ENCODE peak calls at places on chromosomes 1 and 21, in four cellular contexts. One of them, this sample, is unnamed.

GRCh38 chr21:25507522-25507921 is 99.8 kb downstream of the MRPL39 start:
- DNase-seq in GM12878: no peak
- DNase-seq in HepG2: no peak
- DNase-seq in H1: no peak
- DNase-seq in this sample: no peak

GRCh38 chr21:14358775-14359174 is 24.2 kb downstream of the HSPA13 start:
- DNase-seq in H1: no peak
- DNase-seq in HepG2: no peak
- DNase-seq in GM12878: no peak
- DNase-seq in this sample: no peak

GRCh38 chr21:31530918-31531705 is 128.4 kb upstream of the SOD1 start:
- DNase-seq in GM12878: no peak
- DNase-seq in HepG2: no peak
- DNase-seq in H1: no peak
- DNase-seq in this sample: no peak

GRCh38 chr1:37498872-37499617 is 15.5 kb downstream of the MEAF6 start:
- DNase-seq in GM12878: no peak
- DNase-seq in HepG2: no peak
- DNase-seq in H1: no peak
- DNase-seq in this sample: no peak

GRCh38 chr1:59671066-59671952 is 143.4 kb upstream of the HOOK1 start:
- DNase-seq in GM12878: no peak
- DNase-seq in HepG2: no peak
- DNase-seq in H1: no peak
- DNase-seq in this sample: no peak

GRCh38 chr21:16539041-16539440 is 809.3 kb downstream of the USP25 start:
- DNase-seq in HepG2: no peak
- DNase-seq in GM12878: no peak
- DNase-seq in H1: no peak
- DNase-seq in this sample: no peak

GRCh38 chr1:924619-925323 is 1.0 kb downstream of the SAMD11 start:
- DNase-seq in HepG2: no peak
- DNase-seq in GM12878: no peak
- DNase-seq in H1: peak; percentile 75
- DNase-seq in this sample: no peak

GRCh38 chr1:117025568-117025967 is 24.0 kb downstream of the CD101 start:
- DNase-seq in H1: no peak
- DNase-seq in GM12878: no peak
- DNase-seq in HepG2: no peak
- DNase-seq in this sample: no peak

GRCh38 chr1:109882288-109883245 is 28.1 kb upstream of the CSF1 start:
- DNase-seq in H1: no peak
- DNase-seq in HepG2: peak; percentile 87
- DNase-seq in GM12878: no peak
- DNase-seq in this sample: no peak

GRCh38 chr1:2283991-2284895 is 56.1 kb downstream of the SKI start:
- DNase-seq in H1: no peak
- DNase-seq in HepG2: peak; percentile 15
- DNase-seq in GM12878: no peak
- DNase-seq in this sample: no peak

GRCh38 chr21:42219606-42220137 is 732 bp downstream of the ABCG1 start:
- DNase-seq in HepG2: no peak
- DNase-seq in H1: peak; percentile 64
- DNase-seq in GM12878: no peak
- DNase-seq in this sample: no peak

GRCh38 chr1:46539968-46540367 is 11.5 kb downstream of the KNCN start:
- DNase-seq in GM12878: no peak
- DNase-seq in HepG2: no peak
- DNase-seq in H1: no peak
- DNase-seq in this sample: no peak

GRCh38 chr1:212677136-212677535 is 22.5 kb downstream of the BATF3 start:
- DNase-seq in HepG2: no peak
- DNase-seq in H1: peak; percentile 28
- DNase-seq in GM12878: no peak
- DNase-seq in this sample: no peak

GRCh38 chr1:166174108-166174507 is 7.3 kb upstream of the FAM78B start:
- DNase-seq in H1: no peak
- DNase-seq in HepG2: no peak
- DNase-seq in GM12878: no peak
- DNase-seq in this sample: no peak

GRCh38 chr21:27024316-27024715 is 57.4 kb upstream of the ADAMTS5 start:
- DNase-seq in HepG2: no peak
- DNase-seq in H1: no peak
- DNase-seq in GM12878: no peak
- DNase-seq in this sample: no peak

GRCh38 chr1:19311931-19312781 is at the start of the genes AKR7A2 and SLC66A1:
- DNase-seq in GM12878: peak; percentile 49
- DNase-seq in H1: peak; percentile 90
- DNase-seq in HepG2: peak; percentile 82
- DNase-seq in this sample: peak; percentile 62

GRCh38 chr1:224510880-224511645 is 76.5 kb upstream of the WDR26 start:
- DNase-seq in GM12878: no peak
- DNase-seq in HepG2: no peak
- DNase-seq in H1: no peak
- DNase-seq in this sample: no peak

GRCh38 chr1:2251363-2251762 is 23.2 kb downstream of the SKI start:
- DNase-seq in GM12878: no peak
- DNase-seq in H1: no peak
- DNase-seq in HepG2: no peak
- DNase-seq in this sample: no peak

GRCh38 chr21:44006656-44007055 is 5.5 kb upstream of the TRAPPC10 start:
- DNase-seq in GM12878: no peak
- DNase-seq in H1: no peak
- DNase-seq in HepG2: no peak
- DNase-seq in this sample: no peak

GRCh38 chr1:28339551-28339950 is 10.7 kb downstream of the MED18 start:
- DNase-seq in H1: no peak
- DNase-seq in HepG2: no peak
- DNase-seq in GM12878: no peak
- DNase-seq in this sample: no peak

GRCh38 chr1:234458352-234459027 is 20.5 kb downstream of the TARBP1 start:
- DNase-seq in H1: no peak
- DNase-seq in GM12878: no peak
- DNase-seq in HepG2: peak; percentile 53
- DNase-seq in this sample: no peak

GRCh38 chr1:206663832-206664652 is 20.7 kb upstream of the MAPKAPK2 start:
- DNase-seq in H1: peak; percentile 92
- DNase-seq in GM12878: no peak
- DNase-seq in HepG2: peak; percentile 43
- DNase-seq in this sample: peak; percentile 86

GRCh38 chr1:65538664-65539063 is 118.2 kb downstream of the LEPR start:
- DNase-seq in HepG2: no peak
- DNase-seq in H1: no peak
- DNase-seq in GM12878: no peak
- DNase-seq in this sample: no peak

GRCh38 chr1:21937372-21938121 is 437 bp upstream of the HSPG2 start:
- DNase-seq in HepG2: peak; percentile 72
- DNase-seq in GM12878: no peak
- DNase-seq in H1: peak; percentile 88
- DNase-seq in this sample: peak; percentile 47

GRCh38 chr1:39799770-39800470 is 11.3 kb upstream of the BMP8B start:
- DNase-seq in HepG2: peak; percentile 52
- DNase-seq in H1: peak; percentile 98
- DNase-seq in GM12878: no peak
- DNase-seq in this sample: peak; percentile 61

DNA sequence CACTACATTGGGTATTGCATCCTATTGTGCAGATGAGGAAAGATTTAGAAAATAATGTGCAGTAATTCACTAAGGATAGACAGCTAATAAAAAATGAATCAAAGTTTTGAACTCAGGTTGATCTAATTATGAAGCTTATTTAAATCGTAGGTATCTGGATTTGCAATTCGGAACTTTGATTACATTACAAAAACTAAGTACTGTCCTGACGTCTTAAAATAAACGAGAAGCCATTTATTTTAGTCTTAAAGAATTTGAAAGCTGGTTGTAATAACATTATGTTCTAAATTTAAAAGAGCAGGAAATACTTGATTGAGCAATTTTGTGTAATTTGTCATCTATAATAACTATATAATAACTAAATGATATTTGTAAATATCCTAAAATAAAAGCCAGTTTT is 235.9 kb downstream of the TPR start:
- DNase-seq in GM12878: no peak
- DNase-seq in HepG2: no peak
- DNase-seq in H1: no peak
- DNase-seq in this sample: no peak
- TF ChIP-seq SUZ12 in GM12878: no peak
- TF ChIP-seq SUZ12 in HepG2: no peak
- TF ChIP-seq SUZ12 in H1: no peak
- TF ChIP-seq SUZ12 in this sample: no peak

DNA sequence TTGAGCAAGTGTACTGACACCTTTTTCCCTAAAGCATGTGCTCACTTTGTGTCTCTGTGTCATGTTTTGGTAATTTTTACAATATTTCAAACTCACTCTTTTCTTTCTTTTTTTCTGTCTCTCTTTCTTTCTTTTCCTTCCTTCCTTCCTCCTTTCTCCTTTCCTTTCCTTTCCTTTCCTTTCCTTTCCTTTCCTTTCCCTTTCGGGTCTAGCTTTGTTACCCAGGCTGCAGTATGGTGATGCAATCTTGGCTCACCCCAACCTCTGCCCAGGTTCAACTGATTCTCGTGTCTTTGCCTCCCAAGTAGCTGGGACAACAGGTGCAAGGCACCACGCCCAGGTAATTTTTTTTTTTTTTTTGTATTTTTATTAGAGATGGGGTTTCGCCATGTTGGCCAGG is 60.4 kb upstream of the TINAGL1 start:
- DNase-seq in H1: no peak
- DNase-seq in HepG2: no peak
- DNase-seq in GM12878: no peak
- DNase-seq in this sample: no peak
- TF ChIP-seq ZNF274 in H1: no peak
- TF ChIP-seq ZNF274 in HepG2: no peak
- TF ChIP-seq ZNF274 in GM12878: no peak
- TF ChIP-seq ZNF274 in this sample: no peak

GRCh38 chr1:57377731-57378139 is 46.1 kb downstream of the DAB1 start:
- DNase-seq in H1: no peak
- DNase-seq in HepG2: no peak
- DNase-seq in GM12878: no peak
- DNase-seq in this sample: no peak
- TF ChIP-seq YY1 in H1: no peak
- TF ChIP-seq YY1 in HepG2: no peak
- TF ChIP-seq YY1 in GM12878: no peak
- TF ChIP-seq YY1 in this sample: no peak

GRCh38 chr21:45329261-45330074 is 41.8 kb upstream of the POFUT2 start:
- DNase-seq in HepG2: no peak
- DNase-seq in GM12878: no peak
- DNase-seq in H1: no peak
- DNase-seq in this sample: no peak

GRCh38 chr21:45328198-45329087 is 40.7 kb upstream of the POFUT2 start:
- DNase-seq in HepG2: no peak
- DNase-seq in GM12878: no peak
- DNase-seq in H1: no peak
- DNase-seq in this sample: no peak

GRCh38 chr21:45331521-45332257 is 44.0 kb upstream of the POFUT2 start:
- DNase-seq in GM12878: no peak
- DNase-seq in HepG2: no peak
- DNase-seq in H1: no peak
- DNase-seq in this sample: no peak

GRCh38 chr21:45330851-45331261 is 43.2 kb upstream of the POFUT2 start:
- DNase-seq in H1: no peak
- DNase-seq in GM12878: no peak
- DNase-seq in HepG2: no peak
- DNase-seq in this sample: no peak

DNA sequence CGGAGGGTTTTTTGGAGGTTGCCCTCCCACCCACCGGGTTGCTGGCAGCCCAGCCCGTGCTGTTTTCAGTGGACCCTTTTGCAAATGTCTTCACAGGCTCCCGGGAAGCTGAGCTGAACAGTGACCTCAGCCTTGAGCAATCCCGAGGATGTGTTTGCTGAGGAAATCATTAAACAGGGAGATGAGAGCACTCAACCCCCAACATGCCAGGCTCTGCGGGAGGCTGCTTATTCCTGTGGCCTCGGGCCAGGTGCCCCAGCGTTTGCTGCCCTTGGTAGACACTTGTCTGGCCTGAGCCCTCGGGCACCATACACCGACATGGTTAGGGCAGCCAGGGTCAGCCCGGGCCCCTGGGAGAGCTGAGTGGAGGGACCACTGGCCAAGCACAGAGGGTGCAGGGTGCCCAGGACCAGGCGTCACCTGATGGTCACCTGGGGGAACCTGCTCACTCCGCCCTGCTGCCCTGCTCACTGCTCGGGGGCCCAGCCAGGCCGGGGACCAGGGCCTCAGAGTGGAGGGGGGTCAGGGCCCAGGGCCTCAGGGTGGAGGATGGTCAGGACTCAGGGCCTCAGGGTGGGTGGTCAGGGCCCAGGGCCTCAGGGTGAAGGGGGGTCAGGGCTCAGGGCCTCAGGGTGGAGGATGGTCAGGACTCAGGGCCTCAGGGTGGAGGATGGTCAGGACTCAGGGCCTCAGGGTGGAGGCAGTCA is 42.5 kb upstream of the POFUT2 start:
- DNase-seq in GM12878: no peak
- DNase-seq in H1: no peak
- DNase-seq in HepG2: peak; percentile 89
- DNase-seq in this sample: peak; percentile 96
- TF ChIP-seq SUZ12 in GM12878: no peak
- TF ChIP-seq SUZ12 in H1: no peak
- TF ChIP-seq SUZ12 in HepG2: no peak
- TF ChIP-seq SUZ12 in this sample: no peak

GRCh38 chr1:85200870-85201339 is at the start of gene SYDE2:
- DNase-seq in GM12878: no peak
- DNase-seq in HepG2: peak; percentile 67
- DNase-seq in H1: peak; percentile 80
- DNase-seq in this sample: peak; percentile 68

GRCh38 chr1:85198864-85199263 is 2.0 kb downstream of the SYDE2 start:
- DNase-seq in HepG2: no peak
- DNase-seq in GM12878: no peak
- DNase-seq in H1: no peak
- DNase-seq in this sample: no peak

GRCh38 chr1:85201340-85202091 is 700 bp upstream of the SYDE2 start:
- DNase-seq in H1: peak; percentile 91
- DNase-seq in GM12878: no peak
- DNase-seq in HepG2: peak; percentile 52
- DNase-seq in this sample: peak; percentile 84

GRCh38 chr1:85199667-85200366 is 999 bp downstream of the SYDE2 start:
- DNase-seq in GM12878: no peak
- DNase-seq in HepG2: no peak
- DNase-seq in H1: no peak
- DNase-seq in this sample: peak; percentile 5

DNA sequence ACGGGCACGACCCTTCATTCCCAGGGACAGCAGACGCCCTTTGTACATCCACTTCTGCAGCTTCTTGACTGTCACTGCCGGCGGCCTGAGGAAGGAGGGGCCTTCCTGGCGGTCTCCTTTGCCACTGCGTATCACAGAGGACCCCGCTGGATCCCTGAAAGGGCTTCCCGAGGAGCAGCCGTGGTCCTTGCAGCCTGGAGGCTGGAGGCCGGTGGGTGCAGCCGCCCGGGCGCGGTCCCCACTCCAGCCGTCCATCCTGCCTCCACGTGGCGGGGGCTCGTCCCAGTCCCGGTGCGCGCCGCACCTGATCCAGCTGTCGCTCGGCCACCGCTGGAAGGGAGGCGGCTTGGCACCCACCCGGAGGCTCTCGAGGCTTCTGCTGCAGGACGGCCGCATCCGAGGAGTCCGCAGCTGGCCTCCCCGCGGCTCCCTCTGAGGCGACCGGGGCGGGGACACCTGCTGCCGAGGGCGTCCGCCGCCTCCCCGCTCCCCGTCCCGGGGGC is 398 bp downstream of the SYDE2 start:
- DNase-seq in GM12878: no peak
- DNase-seq in H1: peak; percentile 63
- DNase-seq in HepG2: peak; percentile 15
- DNase-seq in this sample: peak; percentile 23
- TF ChIP-seq ZNF274 in GM12878: no peak
- TF ChIP-seq ZNF274 in H1: no peak
- TF ChIP-seq ZNF274 in HepG2: peak; percentile 2
- TF ChIP-seq ZNF274 in this sample: no peak

GRCh38 chr1:232038704-232039103 is 412.1 kb downstream of the DISC1 start:
- DNase-seq in HepG2: no peak
- DNase-seq in GM12878: no peak
- DNase-seq in H1: no peak
- DNase-seq in this sample: no peak
- TF ChIP-seq YY1 in HepG2: no peak
- TF ChIP-seq YY1 in GM12878: no peak
- TF ChIP-seq YY1 in H1: no peak
- TF ChIP-seq YY1 in this sample: no peak

This sample was measured in NT2/D1.